ENCODE peak calls at places on chromosomes 2 and 18, in six cellular contexts. V, F, K, P, Z and Q are unnamed samples.

GRCh38 chr2:177064417-177064816 is 148.2 kb upstream of the HNRNPA3 start:
- DNase-seq in V (no peak), F (no peak), K (no peak), P (no peak), Z (no peak), Q (no peak)

GRCh38 chr2:108412995-108413726 is 35.4 kb downstream of the SULT1C4 start:
- DNase-seq in V (peak; percentile 53), F (no peak), K (no peak), P (no peak), Z (no peak), Q (no peak)

GRCh38 chr2:168798076-168798887 is 4.2 kb upstream of the NOSTRIN start:
- DNase-seq in V (no peak), F (no peak), K (peak; percentile 33), P (peak; percentile 7), Z (peak; percentile 28), Q (no peak)

GRCh38 chr18:63969965-63970802 is at the start of gene SERPINB8:
- DNase-seq in V (peak; percentile 93), F (peak; percentile 94), K (peak; percentile 93), P (peak; percentile 84), Z (peak; percentile 91), Q (peak; percentile 86)

GRCh38 chr2:167862787-167863186 is 384.6 kb downstream of the STK39 start:
- DNase-seq in V (peak; percentile 5), F (no peak), K (no peak), P (no peak), Z (no peak), Q (no peak)

GRCh38 chr2:64797881-64798590 is 144.3 kb upstream of the SERTAD2 start:
- DNase-seq in V (peak; percentile 62), F (no peak), K (no peak), P (no peak), Z (no peak), Q (no peak)

GRCh38 chr2:122186761-122187222 is 431.3 kb downstream of the TSN start:
- DNase-seq in V (no peak), F (no peak), K (no peak), P (no peak), Z (no peak), Q (no peak)

GRCh38 chr2:191321861-191322662 is 76.9 kb downstream of the MYO1B start:
- DNase-seq in V (no peak), F (no peak), K (no peak), P (peak; percentile 32), Z (peak; percentile 71), Q (no peak)

GRCh38 chr2:140657657-140658056 is 1473.2 kb downstream of the LRP1B start:
- DNase-seq in V (peak; percentile 55), F (no peak), K (no peak), P (no peak), Z (no peak), Q (no peak)

GRCh38 chr2:3075941-3076340 is 301.7 kb downstream of the EIPR1 start:
- DNase-seq in V (no peak), F (no peak), K (no peak), P (no peak), Z (no peak), Q (no peak)

GRCh38 chr2:19764998-19765397 is 136.8 kb downstream of the TTC32 start:
- DNase-seq in V (peak; percentile 59), F (no peak), K (no peak), P (no peak), Z (no peak), Q (no peak)

GRCh38 chr2:224915126-224915525 is 127.1 kb downstream of the DOCK10 start:
- DNase-seq in V (no peak), F (no peak), K (no peak), P (no peak), Z (no peak), Q (no peak)

GRCh38 chr2:1887915-1888314 is 143.6 kb upstream of the PXDN start:
- DNase-seq in V (peak; percentile 17), F (no peak), K (no peak), P (no peak), Z (no peak), Q (no peak)

GRCh38 chr2:47862949-47863348 is 43.3 kb downstream of the FBXO11 start:
- DNase-seq in V (no peak), F (no peak), K (no peak), P (no peak), Z (no peak), Q (no peak)

GRCh38 chr2:73827018-73827417 is 1.7 kb upstream of the STAMBP start:
- DNase-seq in V (peak; percentile 61), F (no peak), K (no peak), P (no peak), Z (no peak), Q (no peak)

GRCh38 chr2:184203661-184204060 is 394.7 kb upstream of the ZNF804A start:
- DNase-seq in V (no peak), F (no peak), K (no peak), P (no peak), Z (no peak), Q (no peak)

GRCh38 chr2:195486520-195486919 is 170.5 kb upstream of the SLC39A10 start:
- DNase-seq in V (no peak), F (no peak), K (no peak), P (no peak), Z (no peak), Q (no peak)

GRCh38 chr2:164976301-164976700 is 21.0 kb upstream of the SLC38A11 start:
- DNase-seq in V (no peak), F (no peak), K (no peak), P (no peak), Z (no peak), Q (no peak)

GRCh38 chr2:47033102-47033880 is 117.7 kb upstream of the MCFD2 start:
- DNase-seq in V (no peak), F (no peak), K (no peak), P (no peak), Z (no peak), Q (no peak)

GRCh38 chr2:68566362-68566761 is 77.0 kb upstream of the PROKR1 start:
- DNase-seq in V (no peak), F (no peak), K (no peak), P (no peak), Z (no peak), Q (no peak)

GRCh38 chr2:61158356-61158944 is 3.5 kb upstream of the C2orf74 start:
- DNase-seq in V (no peak), F (no peak), K (no peak), P (no peak), Z (no peak), Q (no peak)

GRCh38 chr2:43950383-43951008 is 45.3 kb downstream of the LRPPRC start:
- DNase-seq in V (peak; percentile 61), F (no peak), K (no peak), P (peak; percentile 5), Z (no peak), Q (no peak)

GRCh38 chr2:17208511-17208910 is 309.7 kb downstream of the RAD51AP2 start:
- DNase-seq in V (no peak), F (no peak), K (no peak), P (no peak), Z (no peak), Q (no peak)

GRCh38 chr18:5542393-5543035 is 1.3 kb downstream of the EPB41L3 start:
- DNase-seq in V (peak; percentile 26), F (no peak), K (no peak), P (peak; percentile 19), Z (peak; percentile 49), Q (peak; percentile 30)

GRCh38 chr2:237154050-237154638 is 68.5 kb downstream of the COPS8 start:
- DNase-seq in V (peak; percentile 74), F (peak; percentile 35), K (no peak), P (peak; percentile 39), Z (peak; percentile 64), Q (no peak)

GRCh38 chr18:10482985-10483949 is 28.8 kb downstream of the APCDD1 start:
- DNase-seq in V (no peak), F (no peak), K (peak; percentile 45), P (no peak), Z (no peak), Q (no peak)

GRCh38 chr2:27162151-27163121 is 13.6 kb downstream of the TCF23 start:
- DNase-seq in V (peak; percentile 9), F (no peak), K (no peak), P (no peak), Z (no peak), Q (no peak)

GRCh38 chr2:231348703-231349373 is 46.7 kb upstream of the B3GNT7 start:
- DNase-seq in V (no peak), F (no peak), K (no peak), P (no peak), Z (no peak), Q (no peak)

DNA sequence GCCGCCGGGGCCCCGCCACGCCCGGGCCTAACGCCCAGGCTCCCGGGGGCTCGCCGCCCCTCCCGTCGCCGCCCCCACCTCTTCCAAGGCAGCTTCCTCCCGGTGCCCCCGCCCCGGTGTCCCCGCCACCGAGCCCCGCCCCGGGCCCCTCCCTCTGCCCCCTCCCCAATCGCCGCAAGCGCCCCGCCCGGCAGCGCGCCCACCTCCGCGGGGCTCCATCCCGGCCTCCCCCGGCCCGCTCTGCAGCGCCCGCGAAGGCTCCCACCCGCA is 209 bp downstream of the STK25 start:
- DNase-seq in V (no peak), F (no peak), K (no peak), P (no peak), Z (no peak), Q (no peak)
- TF ChIP-seq CTCF in V (no peak), F (no peak), K (peak; percentile 8), P (no peak), Z (no peak), Q (peak; percentile 12)

GRCh38 chr2:187442778-187443177 is 5.3 kb downstream of the CALCRL start:
- DNase-seq in V (no peak), F (no peak), K (no peak), P (no peak), Z (no peak), Q (no peak)
- TF ChIP-seq CTCF in V (no peak), F (no peak), K (no peak), P (no peak), Z (no peak), Q (no peak)

GRCh38 chr2:238576674-238577073 is 149.9 kb downstream of the ASB1 start:
- DNase-seq in V (no peak), F (no peak), K (no peak), P (no peak), Z (no peak), Q (no peak)
- TF ChIP-seq CTCF in V (no peak), F (no peak), K (no peak), P (no peak), Z (no peak), Q (no peak)

GRCh38 chr2:36912692-36913091 is 53.6 kb downstream of the STRN start:
- DNase-seq in V (peak; percentile 47), F (no peak), K (no peak), P (no peak), Z (no peak), Q (no peak)

GRCh38 chr2:36915627-36916026 is 50.7 kb downstream of the STRN start:
- DNase-seq in V (no peak), F (no peak), K (no peak), P (no peak), Z (no peak), Q (no peak)

GRCh38 chr2:36919041-36919837 is 47.1 kb downstream of the STRN start:
- DNase-seq in V (no peak), F (no peak), K (no peak), P (no peak), Z (no peak), Q (no peak)

GRCh38 chr2:36921984-36922383 is 44.4 kb downstream of the STRN start:
- DNase-seq in V (no peak), F (no peak), K (no peak), P (no peak), Z (no peak), Q (no peak)

DNA sequence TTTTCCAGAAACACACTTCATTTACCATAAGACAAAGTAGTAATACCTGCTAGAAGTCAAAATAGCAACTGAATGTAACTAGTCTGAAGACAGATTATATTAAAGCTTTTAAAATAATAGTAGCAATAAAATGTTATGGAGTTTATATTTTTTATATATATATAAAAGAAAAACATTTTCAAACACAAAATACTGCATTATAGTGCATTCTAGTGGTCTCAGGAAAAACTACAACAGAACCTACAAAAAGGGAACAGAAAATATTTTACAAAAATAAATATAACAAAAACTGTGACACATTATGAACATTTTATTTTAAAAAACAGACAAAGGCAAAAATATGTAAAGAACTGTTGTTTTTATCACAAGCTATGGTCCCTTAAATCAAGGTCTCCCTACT is 48.0 kb downstream of the STRN start:
- DNase-seq in V (peak; percentile 38), F (no peak), K (no peak), P (no peak), Z (no peak), Q (no peak)
- TF ChIP-seq CTCF in V (no peak), F (no peak), K (peak; percentile 35), P (peak; percentile 50), Z (no peak), Q (peak; percentile 46)